ENCODE peak calls at places on chromosomes 1 and 21, in six cellular contexts. One of them, this sample, is unnamed.

GRCh38 chr1:22414244-22414751 is 37.4 kb upstream of the ZBTB40 start:
- DNase-seq in A549: peak; percentile 84
- DNase-seq in type B pancreatic cell: no peak
- DNase-seq in fibroblast of pulmonary artery: no peak
- DNase-seq in endothelial cell: no peak
- DNase-seq in osteoblast: peak; percentile 73
- DNase-seq in this sample: no peak

GRCh38 chr21:33444499-33444898 is 35.3 kb downstream of the TMEM50B start:
- DNase-seq in A549: no peak
- DNase-seq in type B pancreatic cell: no peak
- DNase-seq in fibroblast of pulmonary artery: no peak
- DNase-seq in endothelial cell: no peak
- DNase-seq in osteoblast: no peak
- DNase-seq in this sample: no peak

GRCh38 chr1:59332221-59332620 is 35.3 kb downstream of the FGGY start:
- DNase-seq in A549: no peak
- DNase-seq in type B pancreatic cell: no peak
- DNase-seq in fibroblast of pulmonary artery: no peak
- DNase-seq in endothelial cell: no peak
- DNase-seq in osteoblast: no peak
- DNase-seq in this sample: no peak

GRCh38 chr1:183385746-183386145 is 32.4 kb downstream of the NMNAT2 start:
- DNase-seq in A549: no peak
- DNase-seq in type B pancreatic cell: no peak
- DNase-seq in fibroblast of pulmonary artery: no peak
- DNase-seq in endothelial cell: no peak
- DNase-seq in osteoblast: no peak
- DNase-seq in this sample: no peak

GRCh38 chr1:172657586-172657985 is 1.3 kb upstream of the FASLG start:
- DNase-seq in A549: no peak
- DNase-seq in type B pancreatic cell: no peak
- DNase-seq in fibroblast of pulmonary artery: no peak
- DNase-seq in endothelial cell: no peak
- DNase-seq in osteoblast: no peak
- DNase-seq in this sample: no peak

GRCh38 chr1:171219751-171220385 is 28.4 kb upstream of the FMO1 start:
- DNase-seq in A549: no peak
- DNase-seq in type B pancreatic cell: no peak
- DNase-seq in fibroblast of pulmonary artery: peak; percentile 81
- DNase-seq in endothelial cell: no peak
- DNase-seq in osteoblast: peak; percentile 66
- DNase-seq in this sample: no peak

GRCh38 chr1:210252621-210253041 is 20.0 kb downstream of the SERTAD4 start:
- DNase-seq in A549: no peak
- DNase-seq in type B pancreatic cell: no peak
- DNase-seq in fibroblast of pulmonary artery: no peak
- DNase-seq in endothelial cell: peak; percentile 44
- DNase-seq in osteoblast: no peak
- DNase-seq in this sample: no peak

GRCh38 chr1:58149266-58149812 is 397.2 kb downstream of the OMA1 start:
- DNase-seq in A549: no peak
- DNase-seq in type B pancreatic cell: no peak
- DNase-seq in fibroblast of pulmonary artery: no peak
- DNase-seq in endothelial cell: no peak
- DNase-seq in osteoblast: no peak
- DNase-seq in this sample: no peak

GRCh38 chr1:161481624-161482392 is 23.4 kb upstream of the FCGR2A start:
- DNase-seq in A549: no peak
- DNase-seq in type B pancreatic cell: no peak
- DNase-seq in fibroblast of pulmonary artery: no peak
- DNase-seq in endothelial cell: no peak
- DNase-seq in osteoblast: no peak
- DNase-seq in this sample: no peak

GRCh38 chr1:162908780-162909179 is 47.8 kb upstream of the CCDC190 start:
- DNase-seq in A549: peak; percentile 3
- DNase-seq in type B pancreatic cell: no peak
- DNase-seq in fibroblast of pulmonary artery: peak; percentile 77
- DNase-seq in endothelial cell: no peak
- DNase-seq in osteoblast: peak; percentile 41
- DNase-seq in this sample: no peak

GRCh38 chr1:169610110-169610509 is 19.8 kb downstream of the SELP start:
- DNase-seq in A549: no peak
- DNase-seq in type B pancreatic cell: no peak
- DNase-seq in fibroblast of pulmonary artery: peak; percentile 17
- DNase-seq in endothelial cell: no peak
- DNase-seq in osteoblast: no peak
- DNase-seq in this sample: no peak

GRCh38 chr1:166691476-166691875 is 147.8 kb upstream of the POGK start:
- DNase-seq in A549: no peak
- DNase-seq in type B pancreatic cell: no peak
- DNase-seq in fibroblast of pulmonary artery: no peak
- DNase-seq in endothelial cell: no peak
- DNase-seq in osteoblast: no peak
- DNase-seq in this sample: no peak

GRCh38 chr1:59436637-59437036 is 139.7 kb downstream of the FGGY start:
- DNase-seq in A549: no peak
- DNase-seq in type B pancreatic cell: no peak
- DNase-seq in fibroblast of pulmonary artery: no peak
- DNase-seq in endothelial cell: no peak
- DNase-seq in osteoblast: no peak
- DNase-seq in this sample: peak; percentile 55

GRCh38 chr1:54995013-54995760 is 3.5 kb upstream of the BSND start:
- DNase-seq in A549: no peak
- DNase-seq in type B pancreatic cell: no peak
- DNase-seq in fibroblast of pulmonary artery: no peak
- DNase-seq in endothelial cell: no peak
- DNase-seq in osteoblast: peak; percentile 65
- DNase-seq in this sample: no peak

GRCh38 chr21:32771134-32771523 is 426 bp downstream of the PAXBP1 start:
- DNase-seq in A549: peak; percentile 46
- DNase-seq in type B pancreatic cell: peak; percentile 74
- DNase-seq in fibroblast of pulmonary artery: peak; percentile 62
- DNase-seq in endothelial cell: peak; percentile 67
- DNase-seq in osteoblast: peak; percentile 85
- DNase-seq in this sample: no peak

GRCh38 chr1:89725016-89725380 is 92.1 kb downstream of the LRRC8C start:
- DNase-seq in A549: no peak
- DNase-seq in type B pancreatic cell: no peak
- DNase-seq in fibroblast of pulmonary artery: peak; percentile 80
- DNase-seq in endothelial cell: no peak
- DNase-seq in osteoblast: peak; percentile 82
- DNase-seq in this sample: no peak

GRCh38 chr1:54070549-54070915 is 17.1 kb downstream of the TCEANC2 start:
- DNase-seq in A549: no peak
- DNase-seq in type B pancreatic cell: no peak
- DNase-seq in fibroblast of pulmonary artery: peak; percentile 13
- DNase-seq in endothelial cell: no peak
- DNase-seq in osteoblast: no peak
- DNase-seq in this sample: no peak

GRCh38 chr1:167532964-167533824 is 14.9 kb upstream of the CD247 start:
- DNase-seq in A549: no peak
- DNase-seq in type B pancreatic cell: no peak
- DNase-seq in fibroblast of pulmonary artery: no peak
- DNase-seq in endothelial cell: no peak
- DNase-seq in osteoblast: no peak
- DNase-seq in this sample: peak; percentile 55

GRCh38 chr1:65762081-65762862 is 30.4 kb upstream of the PDE4B start:
- DNase-seq in A549: no peak
- DNase-seq in type B pancreatic cell: no peak
- DNase-seq in fibroblast of pulmonary artery: no peak
- DNase-seq in endothelial cell: no peak
- DNase-seq in osteoblast: peak; percentile 63
- DNase-seq in this sample: no peak

GRCh38 chr1:178192686-178193085 is 98.8 kb downstream of the RASAL2 start:
- DNase-seq in A549: peak; percentile 87
- DNase-seq in type B pancreatic cell: no peak
- DNase-seq in fibroblast of pulmonary artery: peak; percentile 91
- DNase-seq in endothelial cell: peak; percentile 18
- DNase-seq in osteoblast: peak; percentile 85
- DNase-seq in this sample: no peak

GRCh38 chr1:175673236-175674150 is 69.9 kb downstream of the TNR start:
- DNase-seq in A549: no peak
- DNase-seq in type B pancreatic cell: no peak
- DNase-seq in fibroblast of pulmonary artery: peak; percentile 8
- DNase-seq in endothelial cell: peak; percentile 27
- DNase-seq in osteoblast: no peak
- DNase-seq in this sample: no peak

GRCh38 chr1:10759413-10760200 is 36.8 kb downstream of the CASZ1 start:
- DNase-seq in A549: no peak
- DNase-seq in type B pancreatic cell: no peak
- DNase-seq in fibroblast of pulmonary artery: no peak
- DNase-seq in endothelial cell: no peak
- DNase-seq in osteoblast: no peak
- DNase-seq in this sample: no peak

GRCh38 chr1:100250807-100251206 is 1.2 kb upstream of the DBT start:
- DNase-seq in A549: no peak
- DNase-seq in type B pancreatic cell: no peak
- DNase-seq in fibroblast of pulmonary artery: no peak
- DNase-seq in endothelial cell: no peak
- DNase-seq in osteoblast: no peak
- DNase-seq in this sample: no peak

GRCh38 chr1:237038211-237038610 is 3.8 kb upstream of the RYR2 start:
- DNase-seq in A549: no peak
- DNase-seq in type B pancreatic cell: no peak
- DNase-seq in fibroblast of pulmonary artery: no peak
- DNase-seq in endothelial cell: no peak
- DNase-seq in osteoblast: no peak
- DNase-seq in this sample: no peak

GRCh38 chr1:60874703-60875102 is 207.7 kb upstream of the NFIA start:
- DNase-seq in A549: peak; percentile 2
- DNase-seq in type B pancreatic cell: no peak
- DNase-seq in fibroblast of pulmonary artery: peak; percentile 79
- DNase-seq in endothelial cell: no peak
- DNase-seq in osteoblast: peak; percentile 66
- DNase-seq in this sample: no peak

GRCh38 chr1:182101415-182102041 is 40.0 kb upstream of the ZNF648 start:
- DNase-seq in A549: no peak
- DNase-seq in type B pancreatic cell: no peak
- DNase-seq in fibroblast of pulmonary artery: no peak
- DNase-seq in endothelial cell: no peak
- DNase-seq in osteoblast: no peak
- DNase-seq in this sample: peak; percentile 80

GRCh38 chr1:162904579-162904978 is 43.6 kb upstream of the CCDC190 start:
- DNase-seq in A549: no peak
- DNase-seq in type B pancreatic cell: no peak
- DNase-seq in fibroblast of pulmonary artery: no peak
- DNase-seq in endothelial cell: no peak
- DNase-seq in osteoblast: no peak
- DNase-seq in this sample: no peak

DNA sequence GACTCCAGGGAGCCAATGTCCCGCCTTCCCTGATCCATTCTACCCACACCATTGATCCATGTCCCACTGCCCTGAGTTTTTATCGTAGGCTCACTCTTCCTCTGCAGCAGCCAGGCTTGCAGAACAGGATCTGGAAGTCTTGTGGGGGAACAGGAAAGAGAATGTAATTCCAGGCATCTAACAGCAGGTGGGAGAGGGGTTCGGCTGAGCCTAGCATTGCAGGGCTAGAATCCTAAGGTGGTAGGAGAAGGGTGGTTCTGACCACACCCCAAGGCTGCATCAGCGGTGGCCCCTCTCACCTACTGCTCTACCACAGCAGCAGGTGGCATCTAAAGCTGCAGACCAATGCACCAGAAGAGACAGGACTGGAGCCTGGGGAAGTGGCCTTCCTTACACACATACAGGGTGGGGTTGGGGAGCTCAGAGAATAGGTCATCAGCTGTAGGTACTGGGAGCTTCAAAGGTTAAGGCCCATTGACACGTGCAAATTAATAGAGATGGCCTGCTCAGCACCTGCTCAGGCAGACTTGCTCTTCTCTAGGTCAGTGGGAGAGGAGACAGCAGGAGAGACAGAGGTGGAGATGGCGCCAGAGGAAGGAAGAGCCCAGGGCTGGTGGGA is 20.5 kb downstream of the KNCN start:
- DNase-seq in A549: peak; percentile 26
- DNase-seq in type B pancreatic cell: no peak
- DNase-seq in fibroblast of pulmonary artery: no peak
- DNase-seq in endothelial cell: no peak
- DNase-seq in osteoblast: peak; percentile 87
- DNase-seq in this sample: no peak
- TF ChIP-seq CTCF in A549: no peak
- TF ChIP-seq CTCF in type B pancreatic cell: peak; percentile 50
- TF ChIP-seq CTCF in fibroblast of pulmonary artery: peak; percentile 16
- TF ChIP-seq CTCF in endothelial cell: peak; percentile 47
- TF ChIP-seq CTCF in osteoblast: no peak
- TF ChIP-seq CTCF in this sample: no peak

GRCh38 chr21:28516996-28517592 is 475.6 kb downstream of the LTN1 start:
- DNase-seq in A549: peak; percentile 59
- DNase-seq in type B pancreatic cell: no peak
- DNase-seq in fibroblast of pulmonary artery: peak; percentile 57
- DNase-seq in endothelial cell: peak; percentile 76
- DNase-seq in osteoblast: no peak
- DNase-seq in this sample: no peak
- TF ChIP-seq CTCF in A549: peak; percentile 30
- TF ChIP-seq CTCF in type B pancreatic cell: peak; percentile 72
- TF ChIP-seq CTCF in fibroblast of pulmonary artery: peak; percentile 68
- TF ChIP-seq CTCF in endothelial cell: peak; percentile 39
- TF ChIP-seq CTCF in osteoblast: peak; percentile 14
- TF ChIP-seq CTCF in this sample: peak; percentile 68

DNA sequence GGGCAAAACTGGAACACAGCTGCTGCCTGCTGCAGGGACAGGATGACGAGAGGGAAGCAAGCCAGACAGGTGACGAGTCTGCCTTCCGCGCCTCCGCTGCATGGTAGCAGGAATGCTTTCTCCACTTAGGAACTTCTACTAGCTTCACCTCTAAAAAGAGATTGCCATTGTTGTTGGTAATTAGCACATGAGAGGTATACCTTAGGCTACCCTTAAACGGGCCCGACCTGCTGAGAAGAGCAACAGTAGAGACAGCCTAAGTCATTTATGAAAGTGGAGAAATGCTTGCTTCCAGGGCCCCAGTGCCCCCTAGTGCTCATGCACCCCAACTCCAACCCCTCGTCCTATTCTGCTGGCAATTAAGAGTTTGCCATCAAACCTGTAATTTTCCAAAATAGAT is 96.9 kb upstream of the AKT3 start:
- DNase-seq in A549: peak; percentile 45
- DNase-seq in type B pancreatic cell: no peak
- DNase-seq in fibroblast of pulmonary artery: peak; percentile 24
- DNase-seq in endothelial cell: peak; percentile 53
- DNase-seq in osteoblast: no peak
- DNase-seq in this sample: peak; percentile 80
- TF ChIP-seq CTCF in A549: peak; percentile 42
- TF ChIP-seq CTCF in type B pancreatic cell: peak; percentile 64
- TF ChIP-seq CTCF in fibroblast of pulmonary artery: peak; percentile 36
- TF ChIP-seq CTCF in endothelial cell: peak; percentile 38
- TF ChIP-seq CTCF in osteoblast: peak; percentile 67
- TF ChIP-seq CTCF in this sample: peak; percentile 10

DNA sequence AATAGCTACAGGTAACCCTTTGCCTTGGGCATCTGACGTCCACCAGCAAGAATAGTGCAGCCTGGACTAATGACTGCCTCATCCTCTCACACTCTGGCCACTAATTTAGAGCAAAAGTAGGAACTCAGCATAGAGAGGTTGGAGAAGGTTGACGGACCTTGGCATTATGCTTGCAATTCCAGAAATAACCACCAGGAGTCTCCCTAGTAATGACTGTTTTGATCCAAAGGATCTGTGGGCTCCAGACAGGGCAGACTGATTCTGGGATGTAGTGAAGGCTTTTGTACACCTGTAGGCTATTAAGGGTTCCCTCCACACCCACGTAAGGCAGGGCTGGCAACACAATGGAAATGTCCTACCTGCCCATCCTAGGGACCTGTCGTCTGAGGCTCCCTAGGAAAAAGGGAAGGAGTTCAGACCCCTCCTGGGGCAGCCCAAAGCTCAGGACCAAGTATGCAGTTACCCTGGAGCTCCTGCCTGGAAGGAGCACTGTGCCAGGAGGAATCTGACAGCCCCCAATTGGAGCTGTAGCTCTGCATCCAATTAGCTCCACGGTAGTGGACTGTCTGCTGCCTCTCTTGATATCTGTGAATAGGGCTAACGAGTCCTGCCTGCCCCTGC is 91.0 kb upstream of the TMEM51 start:
- DNase-seq in A549: no peak
- DNase-seq in type B pancreatic cell: no peak
- DNase-seq in fibroblast of pulmonary artery: no peak
- DNase-seq in endothelial cell: peak; percentile 26
- DNase-seq in osteoblast: peak; percentile 56
- DNase-seq in this sample: no peak
- TF ChIP-seq CTCF in A549: peak; percentile 17
- TF ChIP-seq CTCF in type B pancreatic cell: peak; percentile 78
- TF ChIP-seq CTCF in fibroblast of pulmonary artery: peak; percentile 40
- TF ChIP-seq CTCF in endothelial cell: peak; percentile 95
- TF ChIP-seq CTCF in osteoblast: peak; percentile 48
- TF ChIP-seq CTCF in this sample: peak; percentile 30

This sample was measured in esophagus muscularis mucosa.